ENCODE peak calls at places on chromosomes 7 and 10, in nine cellular contexts. Y, F, N, M, H, D, O, Q and E are unnamed samples.
A peak's percentile ranks its signal among the peaks of the same experiment; 100 is the strongest.

GRCh38 chr10:4372601-4373000 is 453.4 kb upstream of the AKR1E2 start:
- DNase-seq in M (no peak), D (no peak), H (no peak), F (peak; percentile 96), Q (no peak), O (no peak), N (no peak), Y (peak; percentile 95), E (peak; percentile 99)

GRCh38 chr7:139829654-139830130 is 628 bp downstream of the TBXAS1 start:
- DNase-seq in Y (no peak), M (no peak), Q (no peak), D (no peak), F (no peak), H (no peak), O (peak; percentile 44), N (no peak), E (no peak)

GRCh38 chr10:59432207-59432900 is 70.0 kb upstream of the FAM13C start:
- DNase-seq in O (no peak), Q (no peak), D (no peak), M (no peak), Y (peak; percentile 21), N (no peak), H (peak; percentile 81), F (no peak), E (no peak)

GRCh38 chr7:116772926-116773749 is 89.2 kb upstream of the CAPZA2 start:
- DNase-seq in Y (no peak), D (no peak), N (no peak), H (no peak), F (no peak), M (no peak), O (no peak), Q (no peak), E (no peak)

GRCh38 chr7:139492293-139492692 is 8.8 kb upstream of the KLRG2 start:
- DNase-seq in Q (no peak), O (no peak), Y (no peak), M (no peak), H (no peak), F (no peak), N (no peak), D (no peak), E (no peak)

GRCh38 chr7:90248706-90249105 is 3.7 kb downstream of the CFAP69 start:
- DNase-seq in M (no peak), N (no peak), D (no peak), Y (no peak), Q (no peak), H (no peak), O (no peak), F (no peak), E (no peak)

GRCh38 chr10:102274062-102274461 is 28.7 kb downstream of the GBF1 start:
- DNase-seq in Q (no peak), D (no peak), H (no peak), F (no peak), Y (no peak), O (no peak), M (no peak), N (no peak), E (no peak)

GRCh38 chr7:28173531-28173930 is 7.1 kb downstream of the JAZF1 start:
- DNase-seq in D (no peak), Q (no peak), F (no peak), H (no peak), Y (no peak), M (no peak), O (no peak), N (no peak), E (no peak)

GRCh38 chr7:34759477-34760125 is 101.6 kb downstream of the NPSR1 start:
- DNase-seq in O (no peak), Q (no peak), D (no peak), H (peak; percentile 54), F (peak; percentile 52), M (no peak), N (no peak), Y (peak; percentile 46), E (peak; percentile 66)

GRCh38 chr7:17774248-17774647 is 166.0 kb downstream of the SNX13 start:
- DNase-seq in Q (no peak), H (peak; percentile 54), M (no peak), Y (peak; percentile 77), D (no peak), O (no peak), N (no peak), F (peak; percentile 83), E (peak; percentile 22)

GRCh38 chr10:116994113-116994890 is 10.7 kb downstream of the SHTN1 start:
- DNase-seq in F (no peak), O (no peak), Y (no peak), M (no peak), D (no peak), N (no peak), H (no peak), Q (no peak), E (no peak)

GRCh38 chr7:151244871-151245346 is 3.6 kb downstream of the SMARCD3 start:
- DNase-seq in M (no peak), F (no peak), O (no peak), H (no peak), D (no peak), N (peak; percentile 73), Q (peak; percentile 26), Y (no peak), E (no peak)

GRCh38 chr7:102830206-102830605 is 81.4 kb downstream of the FAM185A start:
- DNase-seq in H (no peak), F (no peak), Q (no peak), O (no peak), Y (no peak), M (no peak), D (no peak), N (no peak), E (no peak)

GRCh38 chr7:151010307-151011096 is 13.8 kb downstream of the ATG9B start:
- DNase-seq in Q (no peak), Y (no peak), D (no peak), N (peak; percentile 70), O (peak; percentile 71), F (no peak), M (peak; percentile 48), H (peak; percentile 32), E (peak; percentile 75)

GRCh38 chr7:30923009-30923773 is 11.5 kb downstream of the AQP1 start:
- DNase-seq in F (no peak), Y (no peak), D (no peak), O (peak; percentile 1), M (no peak), H (no peak), N (peak; percentile 51), Q (peak; percentile 43), E (no peak)

GRCh38 chr10:124231188-124232135 is 138.1 kb upstream of the CHST15 start:
- DNase-seq in D (no peak), Y (no peak), Q (no peak), F (no peak), O (peak; percentile 79), M (peak; percentile 51), H (no peak), N (no peak), E (no peak)

GRCh38 chr10:91630592-91630991 is 2.3 kb downstream of the PPP1R3C start:
- DNase-seq in M (no peak), F (no peak), H (no peak), O (no peak), N (no peak), Y (no peak), D (no peak), Q (no peak), E (no peak)

GRCh38 chr10:100138921-100139496 is 46.8 kb downstream of the ERLIN1 start:
- DNase-seq in D (no peak), Q (no peak), H (no peak), Y (no peak), F (no peak), N (no peak), M (no peak), O (no peak), E (peak; percentile 15)

GRCh38 chr7:7746419-7746818 is 28.0 kb upstream of the RPA3 start:
- DNase-seq in Q (no peak), F (no peak), N (no peak), Y (no peak), O (no peak), D (no peak), M (no peak), H (no peak), E (peak; percentile 26)

GRCh38 chr10:5811387-5811821 is 1.8 kb downstream of the GDI2 start:
- DNase-seq in N (no peak), Y (no peak), H (peak; percentile 45), Q (no peak), M (no peak), F (peak; percentile 59), O (no peak), D (no peak), E (peak; percentile 67)

GRCh38 chr7:139618482-139619366 is 95.2 kb downstream of the CLEC2L start:
- DNase-seq in Y (peak; percentile 29), M (peak; percentile 43), H (peak; percentile 28), N (no peak), F (peak; percentile 38), O (peak; percentile 72), D (no peak), Q (no peak), E (peak; percentile 55)

GRCh38 chr7:33870120-33870519 is 35.2 kb upstream of the BMPER start:
- DNase-seq in N (no peak), M (no peak), Y (no peak), O (no peak), Q (no peak), H (no peak), D (no peak), F (no peak), E (no peak)

GRCh38 chr10:86221442-86222335 is 144.9 kb downstream of the GRID1 start:
- DNase-seq in Q (no peak), D (no peak), Y (no peak), O (no peak), N (peak; percentile 45), H (no peak), M (no peak), F (no peak), E (no peak)

GRCh38 chr10:18582803-18583202 is 68.6 kb downstream of the NSUN6 start:
- DNase-seq in M (no peak), H (no peak), N (no peak), Q (no peak), Y (peak; percentile 31), O (no peak), F (peak; percentile 43), D (no peak), E (peak; percentile 43)

GRCh38 chr10:75568721-75569120 is 137.3 kb downstream of the LRMDA start:
- DNase-seq in F (no peak), H (peak; percentile 36), M (no peak), O (no peak), Y (no peak), N (no peak), Q (no peak), D (no peak), E (no peak)

GRCh38 chr10:2508971-2509605 is 558.3 kb upstream of the PFKP start:
- DNase-seq in O (no peak), F (peak; percentile 33), M (no peak), D (no peak), Y (peak; percentile 40), H (peak; percentile 14), Q (no peak), N (no peak), E (no peak)

GRCh38 chr7:69412331-69413146 is 185.7 kb upstream of the AUTS2 start:
- DNase-seq in F (no peak), H (no peak), O (peak; percentile 45), M (no peak), Y (peak; percentile 7), D (no peak), N (peak; percentile 79), Q (no peak), E (no peak)

GRCh38 chr10:44689368-44689767 is 221.8 kb upstream of the TMEM72 start:
- DNase-seq in F (peak; percentile 14), Q (no peak), D (no peak), Y (no peak), H (no peak), N (no peak), O (no peak), M (no peak), E (no peak)

GRCh38 chr10:69976795-69977546 is 75.7 kb upstream of the MACROH2A2 start:
- DNase-seq in D (no peak), N (no peak), Q (no peak), F (no peak), Y (no peak), O (no peak), H (no peak), M (no peak), E (no peak)